ENCODE peak calls at places on chromosomes 1 and 21, in four cellular contexts. H is pancreas, S is heart right ventricle, C is colonic mucosa. W is an unnamed sample.
A peak's percentile ranks its signal among the peaks of the same experiment; 100 is the strongest.

GRCh38 chr1:244349103-244349531 is 102.6 kb downstream of the ADSS2 start:
- DNase-seq in C (no peak), H (no peak), S (no peak), W (peak; percentile 94)

GRCh38 chr1:148388260-148389026 is 94.7 kb downstream of the PPIAL4G start:
- DNase-seq in S (peak; percentile 81), C (peak; percentile 93), H (peak; percentile 85), W (peak; percentile 77)

GRCh38 chr21:46161800-46162592 is 6.6 kb upstream of the FTCD start:
- DNase-seq in C (peak; percentile 12), S (no peak), H (no peak), W (no peak)

GRCh38 chr1:199859525-199859924 is 168.0 kb upstream of the NR5A2 start:
- DNase-seq in S (no peak), C (no peak), H (no peak), W (peak; percentile 42)

GRCh38 chr21:46048926-46049889 is 48.7 kb upstream of the COL6A2 start:
- DNase-seq in C (peak; percentile 62), S (peak; percentile 84), H (peak; percentile 36), W (peak; percentile 100)

GRCh38 chr1:243638186-243638585 is 211.9 kb downstream of the AKT3 start:
- DNase-seq in S (no peak), H (no peak), C (no peak), W (no peak)

GRCh38 chr1:7454895-7455784 is 316.0 kb upstream of the VAMP3 start:
- DNase-seq in S (no peak), H (no peak), C (no peak), W (peak; percentile 22)

GRCh38 chr1:44084998-44085675 is 33.5 kb upstream of the KLF17 start:
- DNase-seq in C (no peak), H (no peak), S (no peak), W (peak; percentile 89)

GRCh38 chr1:228070851-228071250 is 11.7 kb upstream of the ARF1 start:
- DNase-seq in S (no peak), H (no peak), C (no peak), W (no peak)

GRCh38 chr1:228307218-228308023 is 99.2 kb downstream of the TRIM11 start:
- DNase-seq in C (no peak), H (no peak), S (peak; percentile 14), W (no peak)

GRCh38 chr21:41371698-41372030 is 9.8 kb downstream of the MX2 start:
- DNase-seq in H (no peak), S (no peak), C (no peak), W (no peak)

GRCh38 chr1:23249785-23250184 is 32.5 kb upstream of the HTR1D start:
- DNase-seq in H (no peak), C (no peak), S (no peak), W (peak; percentile 15)

GRCh38 chr1:89842547-89843278 is 21.9 kb downstream of the LRRC8D start:
- DNase-seq in H (no peak), S (no peak), C (no peak), W (peak; percentile 55)

GRCh38 chr21:17139696-17140095 is 373.1 kb upstream of the CXADR start:
- DNase-seq in C (no peak), S (no peak), H (no peak), W (peak; percentile 41)
- H3K4me3 ChIP-seq in C (peak overlapping the region; percentile 30), S (peak overlapping the region; percentile 44), H (no peak overlapping the region), W (peak overlapping the region; percentile 54)

GRCh38 chr1:155256101-155256852 is 994 bp upstream of the ENTREP3 start:
- DNase-seq in S (no peak), C (no peak), H (no peak), W (no peak)

GRCh38 chr1:155261888-155262673 is at the start of gene SCAMP3:
- DNase-seq in C (peak; percentile 97), H (peak; percentile 94), S (peak; percentile 90), W (peak; percentile 99)

GRCh38 chr1:155263067-155263466 is 907 bp upstream of the SCAMP3 start:
- DNase-seq in H (no peak), C (no peak), S (no peak), W (no peak)

GRCh38 chr1:155260276-155260675 is 1.9 kb downstream of the SCAMP3 start:
- DNase-seq in C (no peak), S (no peak), H (no peak), W (no peak)

DNA sequence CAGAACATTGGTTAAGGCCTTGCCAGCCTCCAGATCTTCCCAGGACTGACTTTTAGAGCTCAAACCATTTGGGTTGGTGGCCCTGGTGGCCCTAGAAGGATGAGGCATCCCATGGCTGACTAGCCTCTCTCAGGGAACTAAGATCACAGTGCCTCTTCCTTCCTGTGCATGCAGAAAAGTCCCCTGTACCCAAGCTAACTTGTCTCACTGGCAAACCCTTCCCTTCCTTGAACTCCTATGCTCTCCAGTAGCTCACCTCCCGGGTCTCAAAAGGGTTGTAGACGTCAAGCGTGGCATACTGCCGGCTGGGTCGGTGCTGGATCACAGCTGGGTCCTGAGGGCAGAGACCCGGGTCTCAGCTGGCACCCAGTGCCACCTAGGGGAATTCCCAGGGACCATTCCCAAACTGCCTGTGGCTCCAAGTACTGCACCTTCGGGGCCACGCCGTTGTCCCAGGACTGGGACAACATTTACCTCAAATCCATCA is 716 bp downstream of the SCAMP3 start:
- DNase-seq in S (no peak), C (peak; percentile 36), H (no peak), W (peak; percentile 17)
- TF ChIP-seq CTCF in S (no peak), C (no peak), H (no peak), W (no peak)

DNA sequence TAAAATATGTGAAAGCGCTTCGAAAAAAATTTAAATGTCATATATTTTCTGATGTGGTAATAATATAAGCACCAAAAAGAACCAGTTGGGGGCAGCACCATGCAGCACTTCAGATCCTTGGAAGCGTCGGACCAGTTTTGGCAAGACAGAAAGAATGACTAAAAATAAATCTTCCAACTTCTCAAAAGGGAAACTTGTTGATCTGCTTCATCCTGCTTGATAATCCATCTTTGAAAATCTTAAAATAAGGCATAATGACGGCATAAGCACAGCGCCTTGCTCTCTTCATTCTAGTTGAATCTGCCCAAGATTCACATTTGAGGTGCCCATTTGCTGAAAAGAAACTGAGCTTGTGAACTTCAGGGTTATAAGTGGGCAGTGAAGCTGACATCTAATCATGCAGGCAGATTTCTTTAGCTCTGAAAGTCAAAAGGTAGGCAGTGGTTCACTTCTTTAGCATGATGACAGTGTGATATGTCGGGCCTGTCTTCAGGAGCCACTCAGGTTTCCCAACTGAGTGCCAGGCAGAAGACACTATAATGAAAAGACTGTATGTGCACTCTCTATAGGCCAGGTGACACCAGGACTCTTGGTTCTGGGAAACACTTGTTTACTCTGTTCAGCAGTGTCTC is 19.8 kb upstream of the MUTYH start:
- DNase-seq in H (peak; percentile 46), S (peak; percentile 33), C (peak; percentile 78), W (peak; percentile 89)
- H3K4me3 ChIP-seq in H (no peak overlapping the region), S (peak overlapping the region; percentile 16), C (no peak overlapping the region), W (no peak overlapping the region)

GRCh38 chr1:180947901-180948311 is 35.2 kb downstream of the KIAA1614 start:
- DNase-seq in C (no peak), H (no peak), S (no peak), W (no peak)

GRCh38 chr1:180946056-180946455 is 33.4 kb downstream of the KIAA1614 start:
- DNase-seq in S (no peak), H (no peak), C (no peak), W (no peak)

GRCh38 chr1:180945551-180945950 is 32.9 kb downstream of the KIAA1614 start:
- DNase-seq in S (no peak), H (no peak), C (no peak), W (no peak)

GRCh38 chr1:180948357-180948756 is 35.7 kb downstream of the KIAA1614 start:
- DNase-seq in S (no peak), H (no peak), C (no peak), W (no peak)

DNA sequence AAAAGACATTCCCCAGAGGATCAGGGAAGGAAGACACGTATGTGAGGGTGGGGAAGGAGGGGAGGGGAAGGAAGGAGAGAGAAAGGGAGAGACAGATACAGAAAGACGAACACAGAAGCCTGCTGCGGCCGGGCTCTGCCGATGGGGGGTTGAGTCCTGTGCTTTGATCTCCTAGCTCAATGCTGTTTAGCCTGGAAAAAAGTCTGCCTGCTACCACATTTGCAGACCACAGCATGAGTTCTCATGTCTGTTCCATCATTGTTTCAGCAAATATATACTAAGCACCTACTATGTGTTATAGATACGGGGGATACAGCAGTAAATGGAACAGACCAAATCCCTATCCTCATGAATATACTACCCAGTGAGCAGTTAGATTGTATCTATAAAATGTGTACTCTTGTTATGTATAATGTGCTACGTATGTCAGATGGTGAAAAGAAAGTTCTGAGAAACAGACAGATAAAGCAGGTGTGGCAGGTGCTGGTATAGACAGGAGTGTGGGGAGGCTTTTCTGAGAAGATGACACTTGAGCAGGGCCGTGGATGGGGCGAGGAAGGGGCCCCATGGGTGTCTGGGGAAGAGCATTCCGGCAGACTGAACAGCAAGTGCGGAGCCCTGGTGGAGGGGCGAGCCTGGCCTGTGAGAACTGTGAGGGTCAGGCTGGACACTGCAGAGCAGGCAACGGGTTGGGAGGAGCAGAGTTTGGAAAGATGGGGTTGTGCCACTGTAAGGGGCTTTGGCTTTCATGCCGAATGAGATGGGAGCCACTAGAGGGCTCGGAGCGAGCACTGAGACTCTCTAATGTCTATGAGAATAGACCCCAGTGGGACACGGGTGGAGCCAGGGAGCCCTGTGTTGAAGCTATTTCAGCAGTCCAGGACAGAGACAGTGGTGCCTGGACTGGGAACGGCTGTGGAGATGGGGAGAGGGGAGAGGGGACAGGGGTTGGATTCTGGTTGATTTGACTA is 34.1 kb downstream of the KIAA1614 start:
- DNase-seq in H (no peak), C (no peak), S (no peak), W (no peak)
- TF ChIP-seq CTCF in H (no peak), C (no peak), S (no peak), W (no peak)

DNA sequence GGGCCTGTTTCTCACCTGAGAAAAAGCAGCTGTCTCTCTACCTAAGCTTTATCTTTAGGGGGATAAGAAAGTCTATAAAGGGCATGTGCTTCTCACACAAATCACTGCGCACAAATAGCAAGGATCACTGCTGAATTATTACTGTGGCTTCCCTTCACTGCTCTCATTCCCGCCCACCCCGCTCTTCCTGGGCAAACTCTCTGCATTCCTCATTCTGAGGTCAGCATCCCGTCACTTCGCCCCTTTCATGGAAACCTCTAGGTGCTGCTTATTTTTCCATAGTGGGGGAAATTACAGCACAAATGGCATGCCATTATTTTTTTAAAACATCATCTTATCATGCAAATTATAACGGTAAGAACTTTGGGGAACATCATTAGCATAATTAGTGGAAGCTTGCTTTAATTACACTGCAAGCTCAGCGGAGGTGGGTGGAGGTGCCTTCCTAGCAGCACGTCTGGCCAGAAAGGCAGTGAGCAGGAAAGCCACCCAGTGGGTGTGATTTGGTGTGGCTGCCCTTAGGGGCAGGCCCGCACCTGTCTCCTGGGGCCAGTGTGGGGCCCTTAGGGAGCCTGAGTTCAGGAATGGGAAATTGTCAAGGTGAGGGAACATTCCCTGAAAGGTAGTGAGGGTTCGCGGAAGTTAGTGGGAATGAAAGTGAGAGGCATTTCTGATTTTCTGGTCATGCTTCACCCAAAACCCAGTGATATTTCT is 105.9 kb downstream of the LAMC2 start:
- DNase-seq in C (no peak), H (no peak), S (no peak), W (peak; percentile 88)
- H3K4me3 ChIP-seq in C (no peak overlapping the region), H (no peak overlapping the region), S (no peak overlapping the region), W (no peak overlapping the region)

DNA sequence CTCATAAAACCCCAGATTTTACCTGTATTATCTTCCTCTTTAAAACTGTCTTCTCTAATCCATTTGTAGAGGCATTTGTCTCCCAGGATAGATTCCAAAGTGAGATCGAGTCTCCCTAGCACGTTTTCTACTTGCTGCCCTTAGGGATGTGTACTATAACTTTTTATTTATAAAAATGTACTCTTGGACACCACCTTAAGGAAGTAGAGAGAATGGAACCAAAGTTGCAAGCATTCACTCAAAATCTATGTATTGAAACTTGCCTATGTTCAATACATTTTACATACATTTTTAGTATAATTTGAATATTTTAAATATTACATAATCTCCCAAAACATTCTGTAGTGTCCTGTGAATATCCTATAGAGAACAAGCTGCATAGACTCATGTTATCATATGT is 842 bp upstream of the SPRR2A start:
- DNase-seq in H (no peak), C (no peak), S (no peak), W (no peak)
- TF ChIP-seq CTCF in H (no peak), C (no peak), S (no peak), W (no peak)